ENCODE peak calls at places on chromosomes 5 and 9, in four cellular contexts. K is heart left ventricle, J is HepG2, Z is GM23338. P is an unnamed sample.

GRCh38 chr5:178793156-178793555 is 62.7 kb upstream of the ZNF354A start:
- DNase-seq in K (no peak), J (peak; percentile 21), Z (peak; percentile 90), P (peak; percentile 72)

GRCh38 chr9:110047955-110048472 is 159.9 kb downstream of the C9orf152 start:
- DNase-seq in K (no peak), J (no peak), Z (no peak), P (peak; percentile 55)

GRCh38 chr5:136811086-136811485 is 445.7 kb upstream of the TRPC7 start:
- DNase-seq in K (no peak), J (no peak), Z (no peak), P (no peak)

GRCh38 chr5:10291736-10292135 is 16.0 kb downstream of the CMBL start:
- DNase-seq in K (no peak), J (no peak), Z (no peak), P (no peak)

GRCh38 chr5:39399135-39400036 is 25.4 kb downstream of the DAB2 start:
- DNase-seq in K (no peak), J (peak; percentile 30), Z (peak; percentile 11), P (no peak)

GRCh38 chr5:176157656-176158055 is 80.6 kb upstream of the SIMC1 start:
- DNase-seq in K (no peak), J (no peak), Z (no peak), P (no peak)

GRCh38 chr5:15525679-15526275 is 25.8 kb downstream of the FBXL7 start:
- DNase-seq in K (no peak), J (no peak), Z (no peak), P (no peak)

GRCh38 chr5:129511291-129511690 is 51.2 kb downstream of the ADAMTS19 start:
- DNase-seq in K (no peak), J (no peak), Z (no peak), P (no peak)

GRCh38 chr5:1509346-1510085 is 14.2 kb downstream of the LPCAT1 start:
- DNase-seq in K (peak; percentile 6), J (no peak), Z (no peak), P (peak; percentile 4)

GRCh38 chr5:150595466-150596031 is 44.9 kb upstream of the SYNPO start:
- DNase-seq in K (peak; percentile 66), J (no peak), Z (no peak), P (no peak)

GRCh38 chr9:23693374-23693773 is 132.7 kb downstream of the ELAVL2 start:
- DNase-seq in K (no peak), J (no peak), Z (no peak), P (no peak)

GRCh38 chr9:107721705-107722245 is 232.2 kb upstream of the KLF4 start:
- DNase-seq in K (no peak), J (no peak), Z (no peak), P (no peak)

GRCh38 chr9:113962391-113962790 is 86.3 kb downstream of the ZNF618 start:
- DNase-seq in K (no peak), J (no peak), Z (no peak), P (no peak)

GRCh38 chr5:139392678-139393496 is 2.0 kb downstream of the PROB1 start:
- DNase-seq in K (peak; percentile 57), J (no peak), Z (peak; percentile 94), P (no peak)

GRCh38 chr9:95409650-95410426 is 92.3 kb upstream of the FANCC start:
- DNase-seq in K (no peak), J (peak; percentile 32), Z (no peak), P (no peak)

GRCh38 chr5:43432486-43433365 is 20.5 kb upstream of the CCL28 start:
- DNase-seq in K (peak; percentile 36), J (peak; percentile 98), Z (no peak), P (no peak)

GRCh38 chr5:154977409-154977808 is 36.1 kb upstream of the KIF4B start:
- DNase-seq in K (no peak), J (peak; percentile 13), Z (no peak), P (no peak)

GRCh38 chr5:3104446-3105047 is 353.1 kb upstream of the IRX2 start:
- DNase-seq in K (no peak), J (no peak), Z (no peak), P (no peak)

GRCh38 chr9:69324549-69325401 is at the start of gene ENTREP1:
- DNase-seq in K (peak; percentile 86), J (no peak), Z (peak; percentile 85), P (peak; percentile 42)

GRCh38 chr9:1939466-1939865 is 75.7 kb upstream of the SMARCA2 start:
- DNase-seq in K (no peak), J (no peak), Z (no peak), P (no peak)

GRCh38 chr5:173823721-173824567 is 64.2 kb upstream of the CPEB4 start:
- DNase-seq in K (no peak), J (peak; percentile 98), Z (peak; percentile 58), P (no peak)

GRCh38 chr5:23412011-23412410 is 95.4 kb upstream of the PRDM9 start:
- DNase-seq in K (no peak), J (no peak), Z (no peak), P (no peak)

GRCh38 chr5:68110264-68110663 is 105.3 kb upstream of the PIK3R1 start:
- DNase-seq in K (no peak), J (no peak), Z (no peak), P (no peak)

GRCh38 chr9:111627260-111627963 is 3.7 kb upstream of the DNAJC25 start:
- DNase-seq in K (no peak), J (peak; percentile 37), Z (no peak), P (no peak)
- TF ChIP-seq CTCF in K (no peak), J (peak; percentile 47), Z (peak; percentile 36), P (no peak)

DNA sequence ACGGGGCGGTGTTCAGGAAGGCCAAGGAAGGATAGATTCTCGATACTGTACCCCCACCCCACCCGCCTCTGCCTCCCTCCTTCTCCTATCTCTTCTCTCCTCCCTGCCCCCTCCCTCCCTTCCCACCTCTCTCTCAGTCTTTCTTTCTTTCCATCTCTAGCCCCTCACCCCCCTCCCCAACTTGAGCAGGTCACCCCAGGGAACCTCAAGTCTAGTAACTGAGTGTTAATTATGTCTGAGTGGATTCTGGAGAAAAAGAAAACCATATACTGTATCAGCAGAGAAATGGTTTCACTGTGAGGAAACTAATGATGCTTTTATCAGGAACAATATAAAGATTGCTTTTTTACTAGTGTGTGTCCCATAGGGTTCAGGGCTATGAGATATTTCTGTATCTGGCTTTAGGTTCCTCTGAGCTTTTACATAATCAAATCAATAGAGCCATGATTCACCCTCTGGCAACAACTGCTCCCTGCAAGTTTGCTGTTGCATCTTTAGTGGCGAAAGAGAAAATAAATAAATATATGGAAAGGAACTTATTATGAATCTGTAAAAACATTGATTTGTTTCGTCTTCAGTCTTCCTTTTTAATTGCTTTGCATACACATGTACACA is 639.7 kb downstream of the CCDC171 start:
- DNase-seq in K (no peak), J (no peak), Z (no peak), P (no peak)
- H3K4me3 ChIP-seq in K (no peak overlapping the region), J (no peak overlapping the region), Z (peak overlapping the region; percentile 36), P (no peak overlapping the region)

DNA sequence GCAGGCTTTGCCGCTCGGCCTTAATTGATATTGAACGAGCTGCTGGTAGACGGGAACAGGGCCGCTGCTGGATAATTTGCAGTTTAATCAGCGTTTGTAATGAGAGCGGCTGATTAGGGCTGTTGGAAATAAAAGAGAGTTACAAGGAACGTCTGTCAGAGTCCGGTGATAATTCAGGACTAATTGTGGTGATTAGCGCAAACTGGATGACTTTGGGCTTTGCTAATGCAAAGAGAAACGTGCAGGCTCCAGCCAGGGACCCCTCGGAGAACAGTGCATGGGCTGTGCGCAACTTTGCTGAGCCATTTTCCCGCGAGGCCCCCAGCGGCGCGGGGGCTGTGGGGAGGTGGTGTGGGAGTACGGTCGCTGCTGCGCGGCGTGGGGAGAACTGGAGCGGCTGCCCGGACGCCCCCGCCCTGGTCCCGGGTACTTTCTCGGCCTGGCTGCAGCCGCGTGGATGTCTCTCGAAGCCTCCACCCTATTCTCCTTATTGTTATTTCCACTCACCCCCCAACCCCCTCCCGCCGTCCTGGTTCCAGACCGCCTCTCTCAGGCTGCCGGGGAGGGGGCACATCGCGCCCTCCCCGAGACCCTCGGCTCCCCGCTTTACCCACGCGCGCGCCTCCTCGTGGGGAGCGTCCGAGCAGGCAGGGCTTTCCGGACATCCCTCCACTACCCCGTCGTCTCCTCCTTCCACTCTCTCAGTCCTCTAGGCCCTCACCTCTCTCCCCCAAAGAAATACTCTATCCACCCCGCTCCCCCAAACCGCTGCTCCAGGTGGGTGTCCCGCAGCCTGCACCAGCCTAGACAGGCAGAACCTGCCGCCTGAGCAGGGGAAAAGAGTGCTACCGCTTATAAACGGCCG is 68.5 kb upstream of the TBCA start:
- DNase-seq in K (no peak), J (no peak), Z (peak; percentile 41), P (no peak)
- H3K27ac ChIP-seq in K (no peak overlapping the region), J (no peak overlapping the region), Z (no peak overlapping the region), P (peak overlapping the region; percentile 16)

DNA sequence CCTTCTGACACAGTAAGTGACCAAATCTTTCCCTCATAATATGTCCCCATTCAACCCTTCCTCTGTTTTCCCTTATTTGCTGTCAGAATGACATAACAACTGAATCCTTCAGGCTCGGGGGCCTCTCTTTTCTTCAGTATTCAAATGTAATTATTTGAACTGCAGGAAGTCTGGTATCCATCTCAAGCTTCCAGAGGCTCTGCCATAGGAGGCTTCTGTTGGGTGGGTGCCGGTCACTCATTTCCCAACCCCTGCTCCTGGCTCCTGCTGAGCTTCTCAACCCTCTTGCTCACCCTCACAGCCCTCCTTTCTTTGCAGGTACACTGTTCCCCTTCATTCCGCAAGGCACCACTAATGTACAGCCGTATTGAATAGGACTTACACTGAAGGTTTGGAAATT is 151.8 kb upstream of the MAP3K1 start:
- DNase-seq in K (no peak), J (no peak), Z (no peak), P (no peak)
- TF ChIP-seq CTCF in K (no peak), J (no peak), Z (no peak), P (no peak)

GRCh38 chr9:83596899-83597504 is 25.9 kb upstream of the IDNK start:
- DNase-seq in K (no peak), J (no peak), Z (peak; percentile 84), P (peak; percentile 56)
- H3K4me3 ChIP-seq in K (no peak overlapping the region), J (no peak overlapping the region), Z (no peak overlapping the region), P (no peak overlapping the region)

GRCh38 chr5:122172207-122172606 is 42.9 kb downstream of the ZNF474 start:
- DNase-seq in K (no peak), J (no peak), Z (no peak), P (no peak)

GRCh38 chr5:122170630-122171029 is 41.3 kb downstream of the ZNF474 start:
- DNase-seq in K (no peak), J (no peak), Z (peak; percentile 81), P (no peak)

GRCh38 chr5:122173484-122174191 is 44.3 kb downstream of the ZNF474 start:
- DNase-seq in K (no peak), J (no peak), Z (no peak), P (no peak)

GRCh38 chr5:122165574-122166021 is 36.3 kb downstream of the ZNF474 start:
- DNase-seq in K (no peak), J (peak; percentile 60), Z (no peak), P (no peak)

DNA sequence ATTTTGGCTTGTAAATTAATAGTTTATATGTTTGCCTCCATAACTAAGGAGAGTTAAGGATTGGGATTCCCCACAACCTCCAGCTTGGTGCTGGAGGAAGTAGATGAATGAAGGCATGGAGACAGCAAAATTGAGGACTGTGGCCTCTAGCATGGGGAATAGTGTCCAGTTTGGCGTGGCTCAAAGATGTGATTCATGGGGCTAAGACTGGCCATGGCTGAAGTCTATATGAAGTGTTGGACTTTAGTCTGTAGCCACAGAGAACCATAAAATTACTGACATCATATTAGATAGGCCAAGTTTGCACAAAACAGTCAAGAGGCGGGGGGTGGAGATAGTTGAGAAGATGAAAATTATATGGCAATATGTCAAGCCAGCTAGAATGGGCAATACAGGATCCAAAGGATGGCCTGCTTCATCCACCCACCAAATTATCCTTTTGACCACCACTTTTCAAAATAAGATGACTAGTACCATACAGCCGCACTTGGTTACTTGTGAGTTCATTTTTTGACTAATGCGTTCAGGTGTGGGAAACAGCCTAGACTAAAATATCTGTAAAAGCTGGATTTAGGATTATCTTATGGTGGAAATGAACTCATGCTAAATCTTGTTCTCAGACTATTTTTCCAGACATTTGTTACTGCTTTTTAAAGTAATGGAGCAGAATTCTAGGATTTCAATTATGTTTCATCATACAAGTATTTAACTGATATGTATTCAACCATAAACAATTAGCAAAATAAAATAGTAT is 40.2 kb downstream of the ZNF474 start:
- DNase-seq in K (no peak), J (no peak), Z (no peak), P (no peak)
- H3K27ac ChIP-seq in K (no peak overlapping the region), J (no peak overlapping the region), Z (no peak overlapping the region), P (no peak overlapping the region)

P was measured in WERI-Rb-1.